ENCODE peak calls at places on chromosome 21, in eight cellular contexts. E is ovary; Q is fibroblast of lung; S is dermis blood vessel endothelial cell; H is effector memory CD4-positive, alpha-beta T cell; Y is AG04449; G is OCI-M1; N is germinal center. A is an unnamed sample.

GRCh38 chr21:41711416-41712023 is 55.3 kb downstream of the RIPK4 start:
- DNase-seq in Q (no peak), N (no peak), S (no peak), E (no peak), H (no peak), G (no peak), Y (no peak), A (no peak)

GRCh38 chr21:45989355-45990048 is 7.9 kb downstream of the COL6A1 start:
- DNase-seq in E (no peak), H (no peak), Y (no peak), N (no peak), G (no peak), Q (no peak), S (no peak), A (peak; percentile 67)

GRCh38 chr21:43611598-43612369 is 47.5 kb downstream of the HSF2BP start:
- DNase-seq in G (peak; percentile 84), H (no peak), N (peak; percentile 37), Q (peak; percentile 90), E (peak; percentile 81), S (peak; percentile 85), Y (no peak), A (peak; percentile 85)

GRCh38 chr21:36478941-36479340 is 981 bp downstream of the CLDN14 start:
- DNase-seq in Q (no peak), E (no peak), H (no peak), S (peak; percentile 55), Y (no peak), G (no peak), N (no peak), A (no peak)

GRCh38 chr21:26842300-26842699 is 2.9 kb downstream of the ADAMTS1 start:
- DNase-seq in S (peak; percentile 17), H (no peak), N (no peak), E (no peak), G (no peak), Q (peak; percentile 61), Y (no peak), A (no peak)

GRCh38 chr21:41973861-41974751 is 20.3 kb upstream of the C2CD2 start:
- DNase-seq in G (no peak), Y (no peak), S (peak; percentile 73), H (no peak), Q (no peak), E (no peak), N (peak; percentile 42), A (no peak)

GRCh38 chr21:37984416-37984815 is 68.2 kb upstream of the KCNJ6 start:
- DNase-seq in S (no peak), H (no peak), Q (no peak), N (no peak), E (no peak), G (no peak), Y (no peak), A (no peak)

GRCh38 chr21:37712204-37712934 is 203.9 kb downstream of the KCNJ6 start:
- DNase-seq in E (peak; percentile 27), N (peak; percentile 43), S (peak; percentile 85), Y (no peak), H (no peak), Q (peak; percentile 78), G (peak; percentile 89), A (no peak)

GRCh38 chr21:45892156-45892919 is 89.2 kb upstream of the COL6A1 start:
- DNase-seq in N (no peak), E (no peak), H (no peak), G (peak; percentile 42), Y (no peak), Q (no peak), S (no peak), A (no peak)

GRCh38 chr21:29194847-29195246 is 64.4 kb downstream of the MAP3K7CL start:
- DNase-seq in G (no peak), S (no peak), Y (no peak), Q (no peak), N (no peak), H (no peak), E (no peak), A (no peak)

GRCh38 chr21:43762303-43763128 is 13.6 kb downstream of the CSTB start:
- DNase-seq in H (no peak), G (no peak), Q (no peak), E (no peak), S (no peak), N (no peak), Y (no peak), A (no peak)

GRCh38 chr21:34883501-34884271 is 165.4 kb downstream of the RUNX1 start:
- DNase-seq in H (no peak), S (peak; percentile 46), G (peak; percentile 72), Y (no peak), Q (peak; percentile 44), E (no peak), N (no peak), A (no peak)

GRCh38 chr21:31911138-31911907 is 38.5 kb downstream of the HUNK start:
- DNase-seq in N (no peak), S (no peak), E (no peak), H (no peak), Q (no peak), Y (no peak), G (no peak), A (no peak)

GRCh38 chr21:41970751-41971653 is 17.2 kb upstream of the C2CD2 start:
- DNase-seq in E (no peak), Y (no peak), N (no peak), S (no peak), H (no peak), G (no peak), Q (no peak), A (no peak)

GRCh38 chr21:23021481-23021880 is 2023.3 kb downstream of the NCAM2 start:
- DNase-seq in Y (no peak), E (no peak), Q (no peak), G (no peak), H (no peak), N (no peak), S (no peak), A (no peak)

GRCh38 chr21:36005018-36005417 is 55.3 kb downstream of the SETD4 start:
- DNase-seq in S (no peak), Y (no peak), N (no peak), Q (peak; percentile 74), H (no peak), G (peak; percentile 73), E (peak; percentile 75), A (peak; percentile 93)

GRCh38 chr21:42657676-42658319 is 4.4 kb downstream of the PDE9A start:
- DNase-seq in G (no peak), S (no peak), H (no peak), E (no peak), Q (no peak), N (no peak), Y (no peak), A (no peak)

GRCh38 chr21:42067531-42068255 is 3.4 kb upstream of the UMODL1 start:
- DNase-seq in Q (no peak), G (no peak), N (no peak), S (no peak), H (no peak), E (no peak), Y (no peak), A (no peak)

GRCh38 chr21:46298083-46298412 is 11.9 kb downstream of the YBEY start:
- DNase-seq in E (no peak), S (no peak), N (no peak), Y (no peak), Q (peak; percentile 36), H (no peak), G (no peak), A (no peak)

GRCh38 chr21:46048926-46049889 is 48.7 kb upstream of the COL6A2 start:
- DNase-seq in Y (peak; percentile 100), N (no peak), E (peak; percentile 97), H (no peak), Q (peak; percentile 100), G (no peak), S (no peak), A (peak; percentile 98)

GRCh38 chr21:16330340-16331319 is 600.8 kb downstream of the USP25 start:
- DNase-seq in N (peak; percentile 2), Q (peak; percentile 89), Y (peak; percentile 24), G (peak; percentile 90), E (no peak), S (peak; percentile 88), H (no peak), A (no peak)

GRCh38 chr21:25307489-25307888 is 299.8 kb downstream of the MRPL39 start:
- DNase-seq in N (no peak), E (no peak), G (no peak), S (no peak), Q (peak; percentile 41), Y (peak; percentile 24), H (no peak), A (no peak)

GRCh38 chr21:40846057-40846456 is 901 bp downstream of the DSCAM start:
- DNase-seq in G (no peak), Y (no peak), H (no peak), E (no peak), S (no peak), N (no peak), Q (no peak), A (no peak)

GRCh38 chr21:18164933-18165332 is 79.7 kb upstream of the CHODL start:
- DNase-seq in Q (no peak), E (no peak), S (no peak), Y (no peak), G (peak; percentile 82), H (no peak), N (no peak), A (no peak)

GRCh38 chr21:35020902-35021301 is 28.2 kb downstream of the RUNX1 start:
- DNase-seq in S (no peak), Y (no peak), N (no peak), G (no peak), Q (no peak), H (no peak), E (no peak), A (no peak)

GRCh38 chr21:43362306-43362927 is 64.5 kb downstream of the SIK1 start:
- DNase-seq in N (peak; percentile 79), G (no peak), S (peak; percentile 78), Y (peak; percentile 61), Q (peak; percentile 77), H (peak; percentile 74), E (peak; percentile 82), A (peak; percentile 86)

GRCh38 chr21:34979383-34979782 is 69.7 kb downstream of the RUNX1 start:
- DNase-seq in Q (no peak), S (no peak), H (no peak), N (no peak), G (no peak), Y (no peak), E (no peak), A (no peak)

GRCh38 chr21:44402323-44403105 is 49.1 kb downstream of the TRPM2 start:
- DNase-seq in Y (no peak), N (no peak), S (no peak), G (no peak), H (no peak), E (no peak), Q (no peak), A (no peak)

GRCh38 chr21:27511241-27511640 is 544.4 kb upstream of the ADAMTS5 start:
- DNase-seq in Q (no peak), G (no peak), N (no peak), Y (no peak), S (no peak), E (no peak), H (no peak), A (no peak)

GRCh38 chr21:43290529-43291346 is 121.9 kb downstream of the CRYAA start:
- DNase-seq in G (no peak), Y (no peak), H (no peak), Q (no peak), N (peak; percentile 81), E (no peak), S (no peak), A (no peak)

GRCh38 chr21:41727784-41728763 is 38.8 kb downstream of the RIPK4 start:
- DNase-seq in Y (no peak), N (no peak), G (no peak), S (no peak), H (no peak), E (no peak), Q (no peak), A (no peak)

GRCh38 chr21:45873866-45874265 is 107.7 kb upstream of the COL6A1 start:
- DNase-seq in N (no peak), E (no peak), S (no peak), Q (no peak), G (no peak), Y (no peak), H (no peak), A (peak; percentile 43)

GRCh38 chr21:36747815-36748381 is 49.0 kb downstream of the SIM2 start:
- DNase-seq in H (no peak), G (peak; percentile 69), Y (no peak), Q (no peak), E (no peak), S (peak; percentile 72), N (peak; percentile 34), A (no peak)

GRCh38 chr21:35386491-35387079 is 337.5 kb upstream of the RUNX1 start:
- DNase-seq in S (no peak), N (no peak), E (no peak), H (no peak), G (no peak), Y (no peak), Q (peak; percentile 48), A (no peak)